ENCODE peak calls at places on chromosomes 3 and 15, in five cellular contexts. One of them, this sample, is unnamed.

GRCh38 chr15:85452436-85452835 is 72.0 kb downstream of the AKAP13 start:
- DNase-seq in sciatic nerve: no peak
- DNase-seq in body of pancreas: no peak
- DNase-seq in DMS 273 treated with DMSO at 0.1 percent for 48 hours: no peak
- DNase-seq in spleen: no peak
- DNase-seq in this sample: no peak

GRCh38 chr3:184169896-184170875 is 4.5 kb upstream of the AP2M1 start:
- DNase-seq in sciatic nerve: peak; percentile 59
- DNase-seq in body of pancreas: no peak
- DNase-seq in DMS 273 treated with DMSO at 0.1 percent for 48 hours: no peak
- DNase-seq in spleen: peak; percentile 79
- DNase-seq in this sample: no peak

GRCh38 chr15:90188914-90189748 is 12.0 kb upstream of the SEMA4B start:
- DNase-seq in sciatic nerve: no peak
- DNase-seq in body of pancreas: no peak
- DNase-seq in DMS 273 treated with DMSO at 0.1 percent for 48 hours: no peak
- DNase-seq in spleen: no peak
- DNase-seq in this sample: peak; percentile 13

GRCh38 chr15:49990835-49991540 is 128.0 kb downstream of the ATP8B4 start:
- DNase-seq in sciatic nerve: no peak
- DNase-seq in body of pancreas: no peak
- DNase-seq in DMS 273 treated with DMSO at 0.1 percent for 48 hours: no peak
- DNase-seq in spleen: no peak
- DNase-seq in this sample: no peak

GRCh38 chr3:127734754-127735473 is 62.2 kb downstream of the ABTB1 start:
- DNase-seq in sciatic nerve: peak; percentile 73
- DNase-seq in body of pancreas: no peak
- DNase-seq in DMS 273 treated with DMSO at 0.1 percent for 48 hours: no peak
- DNase-seq in spleen: peak; percentile 66
- DNase-seq in this sample: peak; percentile 43

GRCh38 chr15:66251065-66251789 is 2.3 kb downstream of the MEGF11 start:
- DNase-seq in sciatic nerve: no peak
- DNase-seq in body of pancreas: no peak
- DNase-seq in DMS 273 treated with DMSO at 0.1 percent for 48 hours: no peak
- DNase-seq in spleen: no peak
- DNase-seq in this sample: no peak

GRCh38 chr3:155101398-155101797 is 21.3 kb downstream of the MME start:
- DNase-seq in sciatic nerve: peak; percentile 61
- DNase-seq in body of pancreas: no peak
- DNase-seq in DMS 273 treated with DMSO at 0.1 percent for 48 hours: no peak
- DNase-seq in spleen: no peak
- DNase-seq in this sample: no peak

GRCh38 chr3:128988286-128988685 is 5.6 kb downstream of the CFAP92 start:
- DNase-seq in sciatic nerve: no peak
- DNase-seq in body of pancreas: no peak
- DNase-seq in DMS 273 treated with DMSO at 0.1 percent for 48 hours: no peak
- DNase-seq in spleen: no peak
- DNase-seq in this sample: no peak

This sample was measured in hepatocyte.